ENCODE peak calls at places on chromosome 9, in six cellular contexts. T, P, O, H, U and S are unnamed samples.

GRCh38 chr9:109931623-109932022 is 151.6 kb downstream of the PALM2AKAP2 start:
- DNase-seq in O (no peak), H (no peak), P (no peak), U (no peak), T (no peak), S (no peak)

GRCh38 chr9:136928591-136928990 is 15.9 kb downstream of the FBXW5 start:
- DNase-seq in T (no peak), H (no peak), U (no peak), O (no peak), P (no peak), S (no peak)

GRCh38 chr9:33942471-33943083 is 106.1 kb downstream of the UBAP2 start:
- DNase-seq in H (peak; percentile 64), T (no peak), U (no peak), O (no peak), P (no peak), S (no peak)

GRCh38 chr9:133685653-133686504 is 49.7 kb downstream of the DBH start:
- DNase-seq in P (no peak), T (no peak), O (no peak), U (no peak), H (no peak), S (no peak)

GRCh38 chr9:37582548-37583157 is 6.5 kb upstream of the FBXO10 start:
- DNase-seq in H (peak; percentile 40), T (no peak), U (no peak), O (no peak), P (no peak), S (peak; percentile 57)

GRCh38 chr9:131873361-131873760 is 133.5 kb upstream of the RAPGEF1 start:
- DNase-seq in H (no peak), T (no peak), P (no peak), O (no peak), U (no peak), S (no peak)

GRCh38 chr9:115132648-115133047 is 14.7 kb upstream of the TNC start:
- DNase-seq in H (no peak), U (no peak), T (no peak), O (no peak), P (no peak), S (no peak)

GRCh38 chr9:137341227-137341626 is 39.2 kb upstream of the NRARP start:
- DNase-seq in P (no peak), O (no peak), T (no peak), U (no peak), H (no peak), S (no peak)

GRCh38 chr9:84435902-84436301 is 95.3 kb upstream of the SLC28A3 start:
- DNase-seq in H (no peak), O (no peak), P (no peak), T (no peak), U (no peak), S (no peak)

GRCh38 chr9:136833381-136834142 is 8.7 kb upstream of the AJM1 start:
- DNase-seq in U (no peak), O (no peak), P (no peak), T (no peak), H (no peak), S (no peak)

GRCh38 chr9:136438909-136439549 is 616 bp downstream of the INPP5E start:
- DNase-seq in H (no peak), P (peak; percentile 74), T (no peak), U (peak; percentile 45), O (peak; percentile 82), S (peak; percentile 78)

GRCh38 chr9:98142182-98142924 is 23.3 kb upstream of the TRIM14 start:
- DNase-seq in T (no peak), H (peak; percentile 51), O (peak; percentile 49), U (no peak), P (no peak), S (no peak)

GRCh38 chr9:86965627-86966395 is 18.5 kb upstream of the GAS1 start:
- DNase-seq in P (no peak), O (no peak), H (no peak), U (no peak), T (no peak), S (no peak)

GRCh38 chr9:75238311-75238976 is 150.1 kb downstream of the OSTF1 start:
- DNase-seq in P (peak; percentile 51), U (peak; percentile 38), H (peak; percentile 64), T (peak; percentile 3), O (peak; percentile 32), S (peak; percentile 17)

GRCh38 chr9:80157128-80157527 is 585.4 kb downstream of the TLE4 start:
- DNase-seq in H (no peak), P (no peak), U (no peak), T (no peak), O (no peak), S (no peak)

GRCh38 chr9:122220673-122221222 is 8.0 kb downstream of the LHX6 start:
- DNase-seq in H (no peak), U (no peak), P (no peak), T (no peak), O (no peak), S (no peak)

GRCh38 chr9:112443200-112443599 is 43.4 kb upstream of the KIAA1958 start:
- DNase-seq in H (peak; percentile 16), P (no peak), O (no peak), T (no peak), U (no peak), S (no peak)

GRCh38 chr9:96149881-96150280 is 152.1 kb downstream of the HSD17B3 start:
- DNase-seq in P (no peak), T (no peak), O (no peak), H (no peak), U (no peak), S (no peak)

GRCh38 chr9:131405429-131405828 is 11.5 kb downstream of the PRRC2B start:
- DNase-seq in P (peak; percentile 70), U (no peak), T (no peak), O (no peak), H (no peak), S (peak; percentile 30)

GRCh38 chr9:135227641-135228251 is 140.3 kb downstream of the OLFM1 start:
- DNase-seq in P (no peak), O (no peak), H (no peak), U (no peak), T (no peak), S (no peak)

GRCh38 chr9:75064307-75065025 is 23.5 kb downstream of the NMRK1 start:
- DNase-seq in O (no peak), H (no peak), U (no peak), P (no peak), T (no peak), S (no peak)

GRCh38 chr9:32968101-32969011 is 33.1 kb downstream of the APTX start:
- DNase-seq in U (peak; percentile 13), T (no peak), O (peak; percentile 51), H (peak; percentile 29), P (peak; percentile 81), S (peak; percentile 33)

GRCh38 chr9:93595461-93595860 is 19.1 kb downstream of the PHF2 start:
- DNase-seq in P (no peak), U (no peak), H (no peak), O (no peak), T (no peak), S (no peak)

GRCh38 chr9:135498381-135499126 is 1.9 kb upstream of the MRPS2 start:
- DNase-seq in T (no peak), O (peak; percentile 3), H (no peak), P (no peak), U (no peak), S (no peak)

GRCh38 chr9:36603006-36603405 is 30.3 kb downstream of the MELK start:
- DNase-seq in T (peak; percentile 13), H (no peak), O (no peak), P (no peak), U (no peak), S (no peak)

GRCh38 chr9:121744002-121744686 is 92.7 kb downstream of the DAB2IP start:
- DNase-seq in U (no peak), O (peak; percentile 68), P (no peak), H (peak; percentile 74), T (no peak), S (peak; percentile 55)

GRCh38 chr9:7844283-7844682 is 44.7 kb upstream of the DMAC1 start:
- DNase-seq in U (peak; percentile 5), T (no peak), H (peak; percentile 4), P (no peak), O (peak; percentile 9), S (no peak)

GRCh38 chr9:6014668-6015270 is 655 bp downstream of the RANBP6 start:
- DNase-seq in H (peak; percentile 22), P (no peak), U (no peak), T (no peak), O (no peak), S (peak; percentile 7)

GRCh38 chr9:115114541-115114940 is 3.4 kb downstream of the TNC start:
- DNase-seq in O (no peak), U (no peak), T (no peak), H (no peak), P (no peak), S (no peak)

GRCh38 chr9:16410601-16411285 is 459.7 kb downstream of the BNC2 start:
- DNase-seq in U (no peak), O (no peak), P (no peak), T (no peak), H (no peak), S (no peak)

GRCh38 chr9:109817846-109818472 is 38.0 kb downstream of the PALM2AKAP2 start:
- DNase-seq in O (peak; percentile 45), T (peak; percentile 20), H (peak; percentile 83), U (peak; percentile 53), P (peak; percentile 69), S (peak; percentile 73)

GRCh38 chr9:35537898-35538297 is 48.0 kb downstream of the RUSC2 start:
- DNase-seq in P (no peak), U (no peak), H (no peak), T (no peak), O (no peak), S (no peak)

GRCh38 chr9:2726620-2727335 is 9.5 kb downstream of the KCNV2 start:
- DNase-seq in U (no peak), O (no peak), H (no peak), P (no peak), T (no peak), S (no peak)
- TF ChIP-seq GABPA in U (no peak), O (no peak), H (no peak), P (no peak), T (no peak), S (no peak)

GRCh38 chr9:124776952-124777645 is at the start of gene OLFML2A:
- DNase-seq in O (peak; percentile 86), U (no peak), H (no peak), P (peak; percentile 83), T (no peak), S (peak; percentile 37)
- TF ChIP-seq CTCF in O (peak; percentile 52), U (peak; percentile 8), H (peak; percentile 68), P (peak; percentile 61), T (peak; percentile 20), S (peak; percentile 12)

GRCh38 chr9:100206899-100207298 is 107.9 kb downstream of the INVS start:
- DNase-seq in U (no peak), H (no peak), P (no peak), O (no peak), T (no peak), S (no peak)
- TF ChIP-seq GABPA in U (no peak), H (no peak), P (no peak), O (no peak), T (no peak), S (no peak)

DNA sequence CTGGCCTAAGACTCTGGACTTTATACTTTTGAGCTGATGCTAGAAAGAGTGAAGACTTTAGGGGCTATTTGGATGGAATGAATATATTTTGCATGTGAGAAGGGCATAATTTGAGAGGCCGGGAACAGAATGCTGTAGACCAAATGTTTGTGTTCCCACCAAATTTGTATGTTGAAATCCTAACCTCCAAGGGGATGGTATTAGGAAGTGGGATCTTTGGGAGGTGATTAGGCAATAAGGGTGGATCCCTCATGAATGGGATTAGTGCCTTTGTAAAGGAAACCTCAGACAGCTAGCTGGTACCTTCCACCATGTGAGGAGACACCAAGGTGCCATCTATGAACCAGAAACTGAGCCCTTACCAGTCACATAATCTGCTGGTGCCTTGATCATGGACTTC is 165.1 kb upstream of the S1PR3 start:
- DNase-seq in O (no peak), T (no peak), P (no peak), H (no peak), U (no peak), S (no peak)
- TF ChIP-seq CTCF in O (no peak), T (no peak), P (no peak), H (no peak), U (no peak), S (no peak)

GRCh38 chr9:18255158-18255629 is 218.8 kb upstream of the ADAMTSL1 start:
- DNase-seq in O (peak; percentile 68), U (peak; percentile 29), T (peak; percentile 9), P (peak; percentile 87), H (peak; percentile 67), S (peak; percentile 68)
- TF ChIP-seq GABPA in O (no peak), U (no peak), T (no peak), P (no peak), H (no peak), S (no peak)